ENCODE peak calls at places on chromosomes 13 and 19, in nine cellular contexts. S is HS-27A; U is cerebellum; R is activated naive CD4-positive, alpha-beta T cell treated with anti-CD3 and anti-CD28 coated beads for 36 hours; L is left cardiac atrium; A is NCI-H748 treated with DMSO at 0.1 percent for 48 hours; V is AG08395; O is small intestine; G is COLO829. W is an unnamed sample.

GRCh38 chr19:16894080-16894479 is 5.3 kb downstream of the F2RL3 start:
- DNase-seq in S (no peak), U (no peak), R (no peak), L (no peak), A (no peak), V (no peak), O (no peak), G (no peak), W (no peak)

GRCh38 chr19:45115809-45116615 is 23.0 kb downstream of the PPP1R37 start:
- DNase-seq in S (no peak), U (no peak), R (no peak), L (no peak), A (no peak), V (no peak), O (no peak), G (no peak), W (no peak)

GRCh38 chr13:104171132-104171531 is 1104.9 kb upstream of the SLC10A2 start:
- DNase-seq in S (no peak), U (no peak), R (no peak), L (no peak), A (no peak), V (no peak), O (no peak), G (no peak), W (no peak)

GRCh38 chr13:48320906-48321510 is 17.5 kb downstream of the RB1 start:
- DNase-seq in S (no peak), U (no peak), R (no peak), L (no peak), A (no peak), V (no peak), O (no peak), G (no peak), W (peak)

GRCh38 chr19:54551950-54552912 is 21.4 kb upstream of the LILRA2 start:
- DNase-seq in S (no peak), U (no peak), R (no peak), L (peak), A (no peak), V (no peak), O (no peak), G (no peak), W (peak)

GRCh38 chr19:31255174-31255862 is 93.9 kb downstream of the TSHZ3 start:
- DNase-seq in S (no peak), U (no peak), R (no peak), L (no peak), A (no peak), V (no peak), O (no peak), G (no peak), W (no peak)

GRCh38 chr19:19170053-19170945 is at the start of gene MEF2B:
- DNase-seq in S (no peak), U (peak), R (peak), L (peak), A (peak), V (peak), O (peak), G (peak), W (peak)

GRCh38 chr13:92355213-92355612 is 871.4 kb upstream of the GPC6 start:
- DNase-seq in S (peak), U (no peak), R (no peak), L (no peak), A (peak), V (no peak), O (peak), G (peak), W (no peak)

GRCh38 chr19:19514215-19514633 is 1.1 kb downstream of the TSSK6 start:
- DNase-seq in S (no peak), U (peak), R (no peak), L (peak), A (no peak), V (peak), O (no peak), G (no peak), W (peak)

GRCh38 chr19:8355631-8356402 is 8.1 kb upstream of the ANGPTL4 start:
- DNase-seq in S (peak), U (no peak), R (no peak), L (no peak), A (no peak), V (peak), O (peak), G (peak), W (no peak)

GRCh38 chr19:3785464-3785937 is 680 bp downstream of the MATK start:
- DNase-seq in S (no peak), U (no peak), R (peak), L (no peak), A (no peak), V (no peak), O (no peak), G (no peak), W (no peak)

GRCh38 chr13:114102521-114103288 is 29.7 kb downstream of the RASA3 start:
- DNase-seq in S (no peak), U (no peak), R (no peak), L (peak), A (no peak), V (no peak), O (no peak), G (no peak), W (peak)

GRCh38 chr19:37655689-37656491 is 625 bp upstream of the ZFP30 start:
- DNase-seq in S (peak), U (peak), R (peak), L (peak), A (peak), V (peak), O (peak), G (peak), W (peak)

GRCh38 chr13:76210262-76210661 is 574.1 kb downstream of the LMO7 start:
- DNase-seq in S (no peak), U (no peak), R (no peak), L (peak), A (no peak), V (no peak), O (no peak), G (no peak), W (peak)

GRCh38 chr19:3443840-3444694 is 36.3 kb downstream of the SMIM24 start:
- DNase-seq in S (no peak), U (peak), R (no peak), L (peak), A (peak), V (no peak), O (no peak), G (no peak), W (peak)

GRCh38 chr19:49333426-49334288 is 1.5 kb upstream of the CD37 start:
- DNase-seq in S (no peak), U (no peak), R (peak), L (no peak), A (no peak), V (no peak), O (peak), G (no peak), W (peak)

GRCh38 chr13:107373551-107373950 is 805.6 kb upstream of the ARGLU1 start:
- DNase-seq in S (peak), U (peak), R (no peak), L (no peak), A (peak), V (peak), O (peak), G (peak), W (no peak)

GRCh38 chr19:58395979-58396627 is 647 bp downstream of the RNF225 start:
- DNase-seq in S (no peak), U (no peak), R (no peak), L (no peak), A (no peak), V (no peak), O (no peak), G (no peak), W (no peak)

GRCh38 chr19:47228168-47228936 is 2.6 kb downstream of the BBC3 start:
- DNase-seq in S (no peak), U (peak), R (peak), L (peak), A (no peak), V (no peak), O (no peak), G (no peak), W (peak)

GRCh38 chr13:26025196-26025595 is 26.6 kb downstream of the SHISA2 start:
- DNase-seq in S (no peak), U (no peak), R (no peak), L (no peak), A (no peak), V (no peak), O (no peak), G (no peak), W (no peak)

GRCh38 chr13:44191504-44192171 is 182.0 kb upstream of the SERP2 start:
- DNase-seq in S (no peak), U (peak), R (peak), L (peak), A (peak), V (peak), O (peak), G (peak), W (no peak)